ENCODE peak calls at places on chromosome 13, in four cellular contexts. J, O, I and W are unnamed samples.

GRCh38 chr13:50228527-50228926 is 213.3 kb downstream of the KCNRG start:
- DNase-seq in J (peak; percentile 39), O (no peak), I (no peak), W (no peak)

GRCh38 chr13:41565221-41565620 is 107.9 kb downstream of the RGCC start:
- DNase-seq in J (no peak), O (no peak), I (no peak), W (no peak)

GRCh38 chr13:43489168-43489730 is 297.5 kb downstream of the ENOX1 start:
- DNase-seq in J (no peak), O (peak; percentile 46), I (no peak), W (no peak)

GRCh38 chr13:35923347-35923746 is 207.8 kb downstream of the DCLK1 start:
- DNase-seq in J (no peak), O (no peak), I (peak; percentile 45), W (no peak)

GRCh38 chr13:30659980-30660379 is 42.3 kb downstream of the USPL1 start:
- DNase-seq in J (no peak), O (no peak), I (peak; percentile 8), W (no peak)

GRCh38 chr13:33262069-33262487 is 23.5 kb downstream of the STARD13 start:
- DNase-seq in J (no peak), O (peak; percentile 32), I (peak; percentile 91), W (no peak)

GRCh38 chr13:108961542-108962125 is 332.2 kb downstream of the MYO16 start:
- DNase-seq in J (peak; percentile 34), O (no peak), I (peak; percentile 50), W (no peak)

GRCh38 chr13:51923983-51924539 is 62.3 kb downstream of the CCDC70 start:
- DNase-seq in J (peak; percentile 70), O (no peak), I (no peak), W (no peak)

GRCh38 chr13:109348514-109349340 is 437.7 kb downstream of the IRS2 start:
- DNase-seq in J (no peak), O (no peak), I (peak; percentile 37), W (no peak)

GRCh38 chr13:70703755-70704154 is 595.5 kb upstream of the KLHL1 start:
- DNase-seq in J (no peak), O (no peak), I (no peak), W (no peak)

GRCh38 chr13:51283361-51283760 is 56.1 kb upstream of the SERPINE3 start:
- DNase-seq in J (no peak), O (no peak), I (no peak), W (no peak)

GRCh38 chr13:73991884-73992283 is 142.3 kb downstream of the KLF12 start:
- DNase-seq in J (no peak), O (no peak), I (no peak), W (no peak)

GRCh38 chr13:106612688-106613087 is 44.8 kb upstream of the ARGLU1 start:
- DNase-seq in J (no peak), O (peak; percentile 81), I (no peak), W (peak; percentile 67)

GRCh38 chr13:25886438-25887214 is 165.2 kb downstream of the SHISA2 start:
- DNase-seq in J (no peak), O (no peak), I (peak; percentile 93), W (no peak)

GRCh38 chr13:83498486-83499190 is 383.6 kb downstream of the SLITRK1 start:
- DNase-seq in J (no peak), O (no peak), I (peak; percentile 73), W (no peak)

GRCh38 chr13:73661687-73662425 is 472.3 kb downstream of the KLF12 start:
- DNase-seq in J (peak; percentile 22), O (no peak), I (no peak), W (no peak)

GRCh38 chr13:98650376-98651107 is 73.6 kb upstream of the STK24 start:
- DNase-seq in J (no peak), O (no peak), I (no peak), W (no peak)

GRCh38 chr13:110944121-110944967 is 29.5 kb upstream of the ANKRD10 start:
- DNase-seq in J (peak; percentile 79), O (no peak), I (peak; percentile 64), W (no peak)

GRCh38 chr13:98746968-98747367 is 5.5 kb downstream of the SLC15A1 start:
- DNase-seq in J (no peak), O (no peak), I (peak; percentile 37), W (no peak)

GRCh38 chr13:69912576-69913074 is 195.0 kb upstream of the ATXN8OS start:
- DNase-seq in J (no peak), O (no peak), I (no peak), W (no peak)

GRCh38 chr13:29449726-29450125 is 145.8 kb downstream of the SLC7A1 start:
- DNase-seq in J (no peak), O (no peak), I (no peak), W (no peak)

GRCh38 chr13:48491423-48492122 is 41.3 kb downstream of the RCBTB2 start:
- DNase-seq in J (no peak), O (no peak), I (peak; percentile 13), W (no peak)

GRCh38 chr13:41077475-41077874 is 16.2 kb downstream of the WBP4 start:
- DNase-seq in J (no peak), O (no peak), I (no peak), W (no peak)

GRCh38 chr13:96837809-96838208 is 156.5 kb downstream of the OXGR1 start:
- DNase-seq in J (no peak), O (no peak), I (no peak), W (no peak)

GRCh38 chr13:79936368-79937136 is 404.4 kb downstream of the SPRY2 start:
- DNase-seq in J (no peak), O (no peak), I (peak; percentile 98), W (peak; percentile 32)

GRCh38 chr13:80339578-80339840 is 1.4 kb downstream of the SPRY2 start:
- DNase-seq in J (peak; percentile 71), O (no peak), I (no peak), W (no peak)

GRCh38 chr13:49569993-49570689 is 15.2 kb downstream of the RCBTB1 start:
- DNase-seq in J (no peak), O (no peak), I (peak; percentile 87), W (no peak)

GRCh38 chr13:52738719-52739467 is 727 bp downstream of the CNMD start:
- DNase-seq in J (peak; percentile 92), O (no peak), I (no peak), W (no peak)

GRCh38 chr13:49303533-49304252 is 56.0 kb downstream of the CDADC1 start:
- DNase-seq in J (no peak), O (no peak), I (peak; percentile 24), W (no peak)

GRCh38 chr13:108315955-108316354 is 46.4 kb downstream of the TNFSF13B start:
- DNase-seq in J (no peak), O (no peak), I (no peak), W (no peak)

GRCh38 chr13:106117640-106118039 is 417.8 kb downstream of the EFNB2 start:
- DNase-seq in J (no peak), O (no peak), I (no peak), W (no peak)

GRCh38 chr13:23866420-23867026 is 22.7 kb downstream of the MIPEP start:
- DNase-seq in J (no peak), O (no peak), I (no peak), W (no peak)

GRCh38 chr13:100987993-100988392 is 313.4 kb upstream of the TMTC4 start:
- DNase-seq in J (no peak), O (no peak), I (no peak), W (no peak)

GRCh38 chr13:97478247-97478646 is 44.3 kb downstream of the RAP2A start:
- DNase-seq in J (no peak), O (no peak), I (no peak), W (no peak)

GRCh38 chr13:83184819-83185218 is 697.5 kb downstream of the SLITRK1 start:
- DNase-seq in J (no peak), O (no peak), I (peak; percentile 1), W (no peak)

GRCh38 chr13:78600317-78600899 is 2.9 kb downstream of the POU4F1 start:
- DNase-seq in J (peak; percentile 46), O (no peak), I (no peak), W (no peak)

GRCh38 chr13:48873598-48873997 is 102.1 kb upstream of the FNDC3A start:
- DNase-seq in J (peak; percentile 17), O (no peak), I (peak; percentile 62), W (no peak)

GRCh38 chr13:87274209-87274819 is 396.9 kb upstream of the SLITRK5 start:
- DNase-seq in J (peak; percentile 11), O (no peak), I (peak; percentile 26), W (peak; percentile 34)

GRCh38 chr13:110630566-110631119 is 15.3 kb downstream of the NAXD start:
- DNase-seq in J (no peak), O (no peak), I (no peak), W (no peak)

GRCh38 chr13:113410472-113411201 is 42.7 kb downstream of the ADPRHL1 start:
- DNase-seq in J (peak; percentile 57), O (peak; percentile 37), I (peak; percentile 65), W (no peak)
- H3K4me3 ChIP-seq in J (no peak overlapping the region), O (no peak overlapping the region), I (no peak overlapping the region), W (no peak overlapping the region)

GRCh38 chr13:20814224-20814910 is 40.6 kb upstream of the EEF1AKMT1 start:
- DNase-seq in J (no peak), O (peak; percentile 89), I (peak; percentile 41), W (peak; percentile 90)
- H3K4me3 ChIP-seq in J (no peak overlapping the region), O (no peak overlapping the region), I (no peak overlapping the region), W (no peak overlapping the region)

DNA sequence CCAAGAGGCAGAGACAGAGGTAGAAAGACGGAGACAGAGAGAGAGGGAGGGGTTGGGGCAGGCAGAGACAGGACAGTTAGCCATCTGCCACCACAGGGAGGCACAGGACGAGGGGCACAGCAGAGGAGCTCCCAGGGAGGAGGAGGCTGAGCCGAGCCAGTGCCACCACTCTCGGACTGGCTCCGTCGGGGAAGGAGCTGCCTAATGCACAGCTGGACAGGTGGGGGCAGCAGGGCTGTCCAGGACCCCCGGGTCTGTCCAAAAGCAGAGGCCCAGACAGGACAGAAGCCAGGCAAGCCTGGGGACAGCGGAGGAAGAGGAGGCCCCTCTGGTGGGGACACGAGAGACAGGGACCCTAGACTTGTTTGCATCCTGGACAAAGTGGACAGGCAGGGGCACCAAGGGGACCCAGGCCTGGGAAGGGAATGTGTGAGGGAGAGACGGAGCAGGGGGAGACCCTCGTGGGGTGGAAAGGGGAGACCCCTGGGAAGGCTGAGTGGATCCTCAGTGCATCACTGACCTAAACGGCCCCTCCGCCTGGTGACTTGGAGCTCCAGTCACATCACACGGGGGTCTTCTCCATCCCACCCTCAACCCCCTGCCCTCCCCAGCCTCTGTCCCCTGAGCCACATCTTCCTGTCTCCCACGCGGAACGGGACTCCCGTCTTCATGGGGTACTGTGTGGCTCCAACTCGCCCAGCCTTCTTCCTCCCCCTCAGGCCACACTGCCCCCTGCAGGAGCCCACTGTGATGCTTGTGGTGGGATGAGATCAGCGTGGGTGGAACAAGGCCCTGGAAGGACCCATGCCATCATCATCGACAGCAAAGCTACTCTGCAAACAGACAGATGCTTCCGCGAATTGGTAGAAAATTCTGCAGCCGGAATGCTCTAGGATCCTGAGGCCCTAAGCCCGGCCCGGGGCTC is 889 bp downstream of the F10 start:
- DNase-seq in J (peak; percentile 84), O (no peak), I (no peak), W (no peak)
- H3K4me3 ChIP-seq in J (no peak overlapping the region), O (no peak overlapping the region), I (no peak overlapping the region), W (peak overlapping the region; percentile 5)

GRCh38 chr13:59806801-59807200 is 356.9 kb downstream of the DIAPH3 start:
- DNase-seq in J (no peak), O (no peak), I (no peak), W (no peak)

DNA sequence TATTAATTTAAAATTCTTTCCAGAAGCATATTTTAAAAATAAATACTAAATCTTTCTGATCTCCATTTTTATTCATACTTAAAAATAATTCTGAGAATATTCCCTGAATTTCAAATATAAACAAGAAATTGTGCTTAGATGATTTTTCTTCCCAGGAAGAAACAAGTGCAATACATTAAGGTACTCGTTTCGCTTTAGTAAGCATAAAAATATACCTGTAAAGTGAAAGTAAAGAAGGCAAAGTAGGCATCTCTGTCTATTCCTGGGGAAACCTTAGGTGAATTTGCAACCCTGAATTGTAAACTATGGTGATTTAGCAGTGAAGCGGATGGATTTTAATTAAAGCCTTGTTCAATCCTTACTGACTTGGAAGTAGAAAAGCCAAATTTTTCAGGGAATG is 354.2 kb downstream of the DIAPH3 start:
- DNase-seq in J (no peak), O (no peak), I (no peak), W (no peak)
- H3K4me3 ChIP-seq in J (no peak overlapping the region), O (no peak overlapping the region), I (no peak overlapping the region), W (no peak overlapping the region)